ENCODE peak calls at places on chromosomes 6 and 20, in seven cellular contexts. E, I, X, M, K, Y and D are unnamed samples.

GRCh38 chr6:42820509-42821340 is 38.9 kb downstream of the BICRAL start:
- DNase-seq in Y (no peak), M (no peak), I (no peak), K (no peak), E (no peak), X (no peak), D (peak)

GRCh38 chr6:1023229-1023628 is 288.7 kb upstream of the FOXQ1 start:
- DNase-seq in E (no peak), Y (no peak), M (no peak), I (no peak), K (no peak), X (no peak), D (no peak)

GRCh38 chr20:478949-479429 is 16.7 kb upstream of the TBC1D20 start:
- DNase-seq in I (peak), X (peak), K (no peak), Y (peak), M (peak), E (no peak), D (peak)

GRCh38 chr20:25281541-25281991 is 33.7 kb downstream of the PYGB start:
- DNase-seq in X (no peak), M (no peak), I (no peak), E (peak), K (no peak), Y (no peak), D (peak)

GRCh38 chr20:39849664-39850063 is 839.4 kb downstream of the MAFB start:
- DNase-seq in M (no peak), K (no peak), X (no peak), I (no peak), E (no peak), Y (peak), D (peak)

GRCh38 chr20:63778034-63778752 is 38.6 kb downstream of the SLC2A4RG start:
- DNase-seq in X (no peak), E (no peak), I (no peak), Y (no peak), K (no peak), M (no peak), D (no peak)

GRCh38 chr20:728022-728944 is 40.0 kb downstream of the SLC52A3 start:
- DNase-seq in M (peak), E (peak), Y (no peak), X (no peak), K (no peak), I (peak), D (peak)

GRCh38 chr20:51437182-51437923 is 105.2 kb downstream of the NFATC2 start:
- DNase-seq in M (no peak), X (no peak), K (no peak), I (no peak), Y (no peak), E (no peak), D (no peak)

GRCh38 chr20:46058656-46059281 is 29.8 kb downstream of the SLC12A5 start:
- DNase-seq in E (no peak), X (no peak), M (no peak), I (no peak), K (no peak), Y (no peak), D (no peak)

GRCh38 chr6:166707045-166707444 is 80.0 kb upstream of the RPS6KA2 start:
- DNase-seq in I (no peak), Y (no peak), X (no peak), E (no peak), M (peak), K (no peak), D (peak)

GRCh38 chr6:29953001-29953436 is 10.7 kb downstream of the HLA-A start:
- DNase-seq in X (no peak), E (no peak), I (no peak), M (no peak), Y (no peak), K (no peak), D (peak)

GRCh38 chr20:47274449-47275108 is 81.9 kb downstream of the ZMYND8 start:
- DNase-seq in K (no peak), I (no peak), E (no peak), Y (peak), M (peak), X (no peak), D (peak)

GRCh38 chr6:115729036-115729435 is 331.7 kb downstream of the FRK start:
- DNase-seq in K (no peak), I (no peak), M (no peak), X (no peak), E (no peak), Y (no peak), D (no peak)

GRCh38 chr20:37867289-37868195 is 35.4 kb upstream of the VSTM2L start:
- DNase-seq in E (no peak), M (no peak), I (no peak), X (no peak), K (no peak), Y (no peak), D (peak)

GRCh38 chr6:157954150-157955117 is 27.2 kb upstream of the SYNJ2 start:
- DNase-seq in X (no peak), I (no peak), M (no peak), Y (no peak), E (no peak), K (no peak), D (peak)

GRCh38 chr6:393391-394221 is 2.1 kb downstream of the IRF4 start:
- DNase-seq in E (no peak), I (no peak), X (no peak), M (peak), Y (no peak), K (no peak), D (no peak)

GRCh38 chr6:145749632-145750031 is 14.3 kb upstream of the EPM2A start:
- DNase-seq in Y (no peak), M (no peak), I (no peak), X (no peak), E (no peak), K (no peak), D (peak)

GRCh38 chr20:33772439-33772838 is 38.7 kb upstream of the CHMP4B start:
- DNase-seq in E (no peak), X (no peak), M (no peak), I (no peak), Y (no peak), K (no peak), D (no peak)

GRCh38 chr6:157787080-157787479 is 36.0 kb upstream of the SNX9 start:
- DNase-seq in Y (no peak), K (no peak), M (no peak), X (no peak), I (no peak), E (no peak), D (no peak)

GRCh38 chr6:165245287-165245686 is 64.1 kb downstream of the C6orf118 start:
- DNase-seq in M (no peak), I (no peak), X (no peak), Y (no peak), K (no peak), E (no peak), D (peak)

GRCh38 chr20:46308258-46309157 is at the start of gene CDH22:
- DNase-seq in K (peak), I (peak), M (peak), Y (no peak), X (no peak), E (no peak), D (peak)

GRCh38 chr6:81643156-81643555 is 109.3 kb downstream of the TENT5A start:
- DNase-seq in Y (no peak), E (no peak), I (no peak), M (no peak), K (no peak), X (no peak), D (no peak)

GRCh38 chr20:22582960-22583772 is 1.2 kb downstream of the FOXA2 start:
- DNase-seq in X (no peak), K (no peak), I (no peak), M (no peak), Y (no peak), E (no peak), D (no peak)

GRCh38 chr20:58986286-58986967 is 5.4 kb downstream of the NELFCD start:
- DNase-seq in M (no peak), I (no peak), X (no peak), E (no peak), K (no peak), Y (no peak), D (no peak)

GRCh38 chr20:7392551-7392950 is 547.7 kb downstream of the HAO1 start:
- DNase-seq in Y (no peak), E (no peak), I (no peak), X (no peak), K (no peak), M (no peak), D (no peak)

GRCh38 chr6:134550604-134551003 is 232.7 kb upstream of the SGK1 start:
- DNase-seq in K (no peak), I (no peak), M (no peak), Y (peak), E (no peak), X (no peak), D (peak)

GRCh38 chr6:43502666-43503065 is 7.5 kb downstream of the LRRC73 start:
- DNase-seq in K (no peak), I (no peak), X (no peak), E (no peak), M (no peak), Y (no peak), D (no peak)

GRCh38 chr6:156809034-156809433 is 31.9 kb downstream of the ARID1B start:
- DNase-seq in K (no peak), E (no peak), I (no peak), Y (peak), M (no peak), X (no peak), D (no peak)

GRCh38 chr20:56328861-56329260 is 29.9 kb upstream of the FAM210B start:
- DNase-seq in M (peak), E (no peak), X (no peak), I (no peak), K (no peak), Y (no peak), D (peak)

GRCh38 chr6:118586741-118587485 is 38.8 kb downstream of the PLN start:
- DNase-seq in M (no peak), K (no peak), X (no peak), I (no peak), E (no peak), Y (no peak), D (no peak)

GRCh38 chr6:158213925-158214674 is 46.0 kb downstream of the GTF2H5 start:
- DNase-seq in X (peak), K (no peak), I (peak), Y (peak), E (peak), M (peak), D (peak)

GRCh38 chr20:53595018-53595378 is 1.4 kb upstream of the ZNF217 start:
- DNase-seq in X (no peak), K (no peak), M (no peak), I (no peak), E (no peak), Y (no peak), D (no peak)

GRCh38 chr6:134138226-134138975 is 86.0 kb upstream of the SLC2A12 start:
- DNase-seq in K (no peak), X (no peak), E (no peak), M (no peak), Y (no peak), I (no peak), D (peak)

GRCh38 chr20:41654292-41654691 is 36.1 kb upstream of the CHD6 start:
- DNase-seq in Y (no peak), I (no peak), K (no peak), M (no peak), E (peak), X (no peak), D (no peak)

GRCh38 chr6:169263836-169264608 is 10.4 kb upstream of the THBS2 start:
- DNase-seq in E (no peak), Y (no peak), K (no peak), I (no peak), X (no peak), M (no peak), D (peak)

GRCh38 chr6:144330588-144330987 is 45.5 kb downstream of the UTRN start:
- DNase-seq in Y (no peak), E (no peak), I (no peak), X (no peak), K (no peak), M (no peak), D (no peak)

GRCh38 chr6:17096076-17096475 is 5.8 kb upstream of the STMND1 start:
- DNase-seq in E (no peak), X (no peak), I (no peak), Y (no peak), M (no peak), K (no peak), D (no peak)

GRCh38 chr20:8972963-8973362 is 95.9 kb upstream of the PLCB4 start:
- DNase-seq in I (no peak), X (no peak), E (no peak), K (no peak), Y (no peak), M (no peak), D (no peak)

GRCh38 chr6:48075181-48075580 is 35.8 kb downstream of the PTCHD4 start:
- DNase-seq in M (no peak), I (no peak), K (no peak), E (no peak), Y (no peak), X (no peak), D (no peak)